ENCODE peak calls at places on chromosome 17, in eight cellular contexts. N is left ventricle myocardium inferior; U is cardiac fibroblast; D is left ventricle myocardium superior; B is effector CD4-positive, alpha-beta T cell; P is occipital lobe; K is globus pallidus; Y is fibroblast of villous mesenchyme. F is an unnamed sample.

GRCh38 chr17:10579270-10579669 is 29.8 kb upstream of the MYH2 start:
- DNase-seq in N (no peak), U (no peak), D (no peak), B (no peak), P (no peak), K (no peak), Y (no peak), F (no peak)

GRCh38 chr17:17693955-17694228 is 12.6 kb downstream of the RAI1 start:
- DNase-seq in N (no peak), U (no peak), D (no peak), B (no peak), P (no peak), K (no peak), Y (no peak), F (no peak)

GRCh38 chr17:4782652-4783051 is 3.5 kb downstream of the VMO1 start:
- DNase-seq in N (no peak), U (no peak), D (no peak), B (no peak), P (no peak), K (no peak), Y (no peak), F (no peak)

GRCh38 chr17:17313350-17313991 is 10.3 kb downstream of the NT5M start:
- DNase-seq in N (peak), U (peak), D (peak), B (peak), P (no peak), K (no peak), Y (no peak), F (no peak)

GRCh38 chr17:51768706-51769105 is 389.8 kb downstream of the CA10 start:
- DNase-seq in N (no peak), U (no peak), D (no peak), B (no peak), P (no peak), K (no peak), Y (no peak), F (no peak)

GRCh38 chr17:82838386-82839063 is 1.3 kb downstream of the ZNF750 start:
- DNase-seq in N (no peak), U (peak), D (peak), B (no peak), P (no peak), K (no peak), Y (peak), F (peak)

GRCh38 chr17:42819939-42820535 is 4.0 kb downstream of the BECN1 start:
- DNase-seq in N (peak), U (peak), D (peak), B (peak), P (no peak), K (no peak), Y (peak), F (no peak)

GRCh38 chr17:75077490-75078096 is 10.2 kb upstream of the SLC16A5 start:
- DNase-seq in N (peak), U (no peak), D (peak), B (peak), P (peak), K (peak), Y (peak), F (peak)

GRCh38 chr17:44847581-44847980 is at the start of gene HIGD1B:
- DNase-seq in N (peak), U (no peak), D (peak), B (no peak), P (no peak), K (no peak), Y (no peak), F (no peak)

GRCh38 chr17:16269658-16270057 is 52.6 kb downstream of the PIGL start:
- DNase-seq in N (no peak), U (peak), D (no peak), B (no peak), P (no peak), K (no peak), Y (peak), F (no peak)